ENCODE peak calls at places on chromosomes 12 and 14, in ten cellular contexts. One of them, this sample, is unnamed.
A peak's percentile ranks its signal among the peaks of the same experiment; 100 is the strongest.

GRCh38 chr12:6915023-6915788 is 826 bp downstream of the ENO2 start:
- DNase-seq in suprapubic skin: no peak
- DNase-seq in NCI-H1092 treated with DMSO at 0.1 percent for 48 hours: peak; percentile 45
- DNase-seq in NT2/D1: no peak
- DNase-seq in activated T-helper 9 cell treated with anti-CD3 and anti-CD28 coated beads, Interleukin-2, amount 50 U/mL, for 16 hours: no peak
- DNase-seq in left lung: peak; percentile 33
- DNase-seq in AML-193: no peak
- DNase-seq in pancreas: no peak
- DNase-seq in WERI-Rb-1: peak; percentile 96
- DNase-seq in cardiac septum: no peak
- DNase-seq in this sample: no peak

GRCh38 chr12:50579757-50580267 is 75.0 kb downstream of the DIP2B start:
- DNase-seq in left lung: no peak
- DNase-seq in AML-193: no peak
- DNase-seq in WERI-Rb-1: no peak
- DNase-seq in NT2/D1: no peak
- DNase-seq in suprapubic skin: no peak
- DNase-seq in cardiac septum: no peak
- DNase-seq in pancreas: peak; percentile 10
- DNase-seq in activated T-helper 9 cell treated with anti-CD3 and anti-CD28 coated beads, Interleukin-2, amount 50 U/mL, for 16 hours: no peak
- DNase-seq in NCI-H1092 treated with DMSO at 0.1 percent for 48 hours: no peak
- DNase-seq in this sample: no peak

GRCh38 chr14:73743431-73743931 is 29.3 kb upstream of the PNMA1 start:
- DNase-seq in AML-193: peak; percentile 93
- DNase-seq in cardiac septum: peak; percentile 83
- DNase-seq in activated T-helper 9 cell treated with anti-CD3 and anti-CD28 coated beads, Interleukin-2, amount 50 U/mL, for 16 hours: no peak
- DNase-seq in NT2/D1: no peak
- DNase-seq in pancreas: no peak
- DNase-seq in NCI-H1092 treated with DMSO at 0.1 percent for 48 hours: no peak
- DNase-seq in suprapubic skin: peak; percentile 79
- DNase-seq in WERI-Rb-1: no peak
- DNase-seq in left lung: peak; percentile 70
- DNase-seq in this sample: peak; percentile 65

GRCh38 chr12:52715416-52715815 is 12.1 kb upstream of the KRT77 start:
- DNase-seq in NCI-H1092 treated with DMSO at 0.1 percent for 48 hours: no peak
- DNase-seq in pancreas: no peak
- DNase-seq in WERI-Rb-1: peak; percentile 17
- DNase-seq in cardiac septum: no peak
- DNase-seq in suprapubic skin: no peak
- DNase-seq in AML-193: no peak
- DNase-seq in left lung: no peak
- DNase-seq in NT2/D1: no peak
- DNase-seq in activated T-helper 9 cell treated with anti-CD3 and anti-CD28 coated beads, Interleukin-2, amount 50 U/mL, for 16 hours: no peak
- DNase-seq in this sample: no peak

GRCh38 chr12:12613334-12613733 is 1.7 kb downstream of the CREBL2 start:
- DNase-seq in left lung: no peak
- DNase-seq in WERI-Rb-1: no peak
- DNase-seq in cardiac septum: no peak
- DNase-seq in suprapubic skin: no peak
- DNase-seq in NT2/D1: no peak
- DNase-seq in NCI-H1092 treated with DMSO at 0.1 percent for 48 hours: no peak
- DNase-seq in activated T-helper 9 cell treated with anti-CD3 and anti-CD28 coated beads, Interleukin-2, amount 50 U/mL, for 16 hours: no peak
- DNase-seq in AML-193: peak; percentile 19
- DNase-seq in pancreas: no peak
- DNase-seq in this sample: no peak

GRCh38 chr14:64294672-64295413 is 672 bp upstream of the ESR2 start:
- DNase-seq in NCI-H1092 treated with DMSO at 0.1 percent for 48 hours: peak; percentile 66
- DNase-seq in WERI-Rb-1: peak; percentile 88
- DNase-seq in activated T-helper 9 cell treated with anti-CD3 and anti-CD28 coated beads, Interleukin-2, amount 50 U/mL, for 16 hours: peak; percentile 74
- DNase-seq in NT2/D1: peak; percentile 48
- DNase-seq in left lung: peak; percentile 81
- DNase-seq in cardiac septum: peak; percentile 84
- DNase-seq in suprapubic skin: peak; percentile 70
- DNase-seq in AML-193: peak; percentile 8
- DNase-seq in pancreas: peak; percentile 76
- DNase-seq in this sample: peak; percentile 74

GRCh38 chr12:113236539-113237354 is 15.5 kb downstream of the TPCN1 start:
- DNase-seq in NCI-H1092 treated with DMSO at 0.1 percent for 48 hours: no peak
- DNase-seq in cardiac septum: peak; percentile 74
- DNase-seq in left lung: peak; percentile 31
- DNase-seq in suprapubic skin: no peak
- DNase-seq in pancreas: no peak
- DNase-seq in activated T-helper 9 cell treated with anti-CD3 and anti-CD28 coated beads, Interleukin-2, amount 50 U/mL, for 16 hours: no peak
- DNase-seq in WERI-Rb-1: no peak
- DNase-seq in NT2/D1: no peak
- DNase-seq in AML-193: no peak
- DNase-seq in this sample: no peak

GRCh38 chr12:77742631-77743030 is 88.1 kb upstream of the NAV3 start:
- DNase-seq in cardiac septum: no peak
- DNase-seq in AML-193: no peak
- DNase-seq in pancreas: no peak
- DNase-seq in NCI-H1092 treated with DMSO at 0.1 percent for 48 hours: peak; percentile 19
- DNase-seq in WERI-Rb-1: no peak
- DNase-seq in NT2/D1: no peak
- DNase-seq in left lung: no peak
- DNase-seq in activated T-helper 9 cell treated with anti-CD3 and anti-CD28 coated beads, Interleukin-2, amount 50 U/mL, for 16 hours: no peak
- DNase-seq in suprapubic skin: no peak
- DNase-seq in this sample: no peak

GRCh38 chr12:15546102-15546701 is 223.9 kb downstream of the PTPRO start:
- DNase-seq in WERI-Rb-1: no peak
- DNase-seq in pancreas: no peak
- DNase-seq in NCI-H1092 treated with DMSO at 0.1 percent for 48 hours: no peak
- DNase-seq in AML-193: peak; percentile 76
- DNase-seq in NT2/D1: no peak
- DNase-seq in cardiac septum: no peak
- DNase-seq in left lung: no peak
- DNase-seq in activated T-helper 9 cell treated with anti-CD3 and anti-CD28 coated beads, Interleukin-2, amount 50 U/mL, for 16 hours: no peak
- DNase-seq in suprapubic skin: no peak
- DNase-seq in this sample: no peak

GRCh38 chr12:4270016-4270669 is 3.4 kb upstream of the CCND2 start:
- DNase-seq in suprapubic skin: no peak
- DNase-seq in pancreas: no peak
- DNase-seq in activated T-helper 9 cell treated with anti-CD3 and anti-CD28 coated beads, Interleukin-2, amount 50 U/mL, for 16 hours: peak; percentile 34
- DNase-seq in left lung: no peak
- DNase-seq in NCI-H1092 treated with DMSO at 0.1 percent for 48 hours: no peak
- DNase-seq in cardiac septum: no peak
- DNase-seq in NT2/D1: no peak
- DNase-seq in WERI-Rb-1: no peak
- DNase-seq in AML-193: no peak
- DNase-seq in this sample: no peak

GRCh38 chr14:73744175-73744867 is 30.1 kb upstream of the PNMA1 start:
- DNase-seq in cardiac septum: no peak
- DNase-seq in AML-193: no peak
- DNase-seq in WERI-Rb-1: no peak
- DNase-seq in NCI-H1092 treated with DMSO at 0.1 percent for 48 hours: no peak
- DNase-seq in pancreas: no peak
- DNase-seq in activated T-helper 9 cell treated with anti-CD3 and anti-CD28 coated beads, Interleukin-2, amount 50 U/mL, for 16 hours: no peak
- DNase-seq in left lung: no peak
- DNase-seq in suprapubic skin: no peak
- DNase-seq in NT2/D1: no peak
- DNase-seq in this sample: no peak

GRCh38 chr12:49347307-49348237 is 884 bp downstream of the DNAJC22 start:
- DNase-seq in activated T-helper 9 cell treated with anti-CD3 and anti-CD28 coated beads, Interleukin-2, amount 50 U/mL, for 16 hours: peak; percentile 73
- DNase-seq in cardiac septum: peak; percentile 92
- DNase-seq in pancreas: peak; percentile 95
- DNase-seq in WERI-Rb-1: peak; percentile 84
- DNase-seq in NT2/D1: no peak
- DNase-seq in AML-193: peak; percentile 54
- DNase-seq in suprapubic skin: peak; percentile 80
- DNase-seq in NCI-H1092 treated with DMSO at 0.1 percent for 48 hours: peak; percentile 50
- DNase-seq in left lung: peak; percentile 78
- DNase-seq in this sample: peak; percentile 73

GRCh38 chr14:100554696-100555320 is 32.4 kb downstream of the BEGAIN start:
- DNase-seq in activated T-helper 9 cell treated with anti-CD3 and anti-CD28 coated beads, Interleukin-2, amount 50 U/mL, for 16 hours: no peak
- DNase-seq in left lung: no peak
- DNase-seq in NT2/D1: no peak
- DNase-seq in cardiac septum: no peak
- DNase-seq in NCI-H1092 treated with DMSO at 0.1 percent for 48 hours: no peak
- DNase-seq in WERI-Rb-1: no peak
- DNase-seq in pancreas: no peak
- DNase-seq in AML-193: no peak
- DNase-seq in suprapubic skin: no peak
- DNase-seq in this sample: no peak

GRCh38 chr14:105939810-105940508 is 413.6 kb downstream of the TMEM121 start:
- DNase-seq in NT2/D1: no peak
- DNase-seq in activated T-helper 9 cell treated with anti-CD3 and anti-CD28 coated beads, Interleukin-2, amount 50 U/mL, for 16 hours: no peak
- DNase-seq in suprapubic skin: peak; percentile 30
- DNase-seq in WERI-Rb-1: no peak
- DNase-seq in pancreas: no peak
- DNase-seq in AML-193: no peak
- DNase-seq in left lung: no peak
- DNase-seq in NCI-H1092 treated with DMSO at 0.1 percent for 48 hours: no peak
- DNase-seq in cardiac septum: no peak
- DNase-seq in this sample: no peak

GRCh38 chr12:59452746-59453145 is 143.1 kb upstream of the SLC16A7 start:
- DNase-seq in NT2/D1: no peak
- DNase-seq in cardiac septum: no peak
- DNase-seq in WERI-Rb-1: no peak
- DNase-seq in suprapubic skin: no peak
- DNase-seq in NCI-H1092 treated with DMSO at 0.1 percent for 48 hours: no peak
- DNase-seq in left lung: no peak
- DNase-seq in AML-193: no peak
- DNase-seq in pancreas: no peak
- DNase-seq in activated T-helper 9 cell treated with anti-CD3 and anti-CD28 coated beads, Interleukin-2, amount 50 U/mL, for 16 hours: no peak
- DNase-seq in this sample: no peak

GRCh38 chr12:28486521-28486920 is 296.3 kb downstream of the CCDC91 start:
- DNase-seq in cardiac septum: no peak
- DNase-seq in left lung: no peak
- DNase-seq in WERI-Rb-1: no peak
- DNase-seq in NT2/D1: no peak
- DNase-seq in AML-193: no peak
- DNase-seq in pancreas: no peak
- DNase-seq in suprapubic skin: no peak
- DNase-seq in activated T-helper 9 cell treated with anti-CD3 and anti-CD28 coated beads, Interleukin-2, amount 50 U/mL, for 16 hours: no peak
- DNase-seq in NCI-H1092 treated with DMSO at 0.1 percent for 48 hours: no peak
- DNase-seq in this sample: no peak

GRCh38 chr12:42447371-42447786 is 121.4 kb downstream of the PPHLN1 start:
- DNase-seq in cardiac septum: no peak
- DNase-seq in activated T-helper 9 cell treated with anti-CD3 and anti-CD28 coated beads, Interleukin-2, amount 50 U/mL, for 16 hours: no peak
- DNase-seq in left lung: no peak
- DNase-seq in WERI-Rb-1: no peak
- DNase-seq in suprapubic skin: no peak
- DNase-seq in AML-193: no peak
- DNase-seq in NT2/D1: no peak
- DNase-seq in pancreas: no peak
- DNase-seq in NCI-H1092 treated with DMSO at 0.1 percent for 48 hours: no peak
- DNase-seq in this sample: no peak

GRCh38 chr12:48814313-48815280 is 3.7 kb upstream of the CACNB3 start:
- DNase-seq in NT2/D1: peak; percentile 49
- DNase-seq in AML-193: peak; percentile 53
- DNase-seq in suprapubic skin: peak; percentile 92
- DNase-seq in pancreas: peak; percentile 76
- DNase-seq in WERI-Rb-1: peak; percentile 79
- DNase-seq in left lung: peak; percentile 87
- DNase-seq in activated T-helper 9 cell treated with anti-CD3 and anti-CD28 coated beads, Interleukin-2, amount 50 U/mL, for 16 hours: peak; percentile 70
- DNase-seq in NCI-H1092 treated with DMSO at 0.1 percent for 48 hours: peak; percentile 54
- DNase-seq in cardiac septum: peak; percentile 91
- DNase-seq in this sample: peak; percentile 91

GRCh38 chr14:61754627-61755381 is 7.4 kb upstream of the SNAPC1 start:
- DNase-seq in suprapubic skin: no peak
- DNase-seq in WERI-Rb-1: no peak
- DNase-seq in NT2/D1: no peak
- DNase-seq in NCI-H1092 treated with DMSO at 0.1 percent for 48 hours: no peak
- DNase-seq in AML-193: no peak
- DNase-seq in cardiac septum: no peak
- DNase-seq in activated T-helper 9 cell treated with anti-CD3 and anti-CD28 coated beads, Interleukin-2, amount 50 U/mL, for 16 hours: no peak
- DNase-seq in pancreas: no peak
- DNase-seq in left lung: no peak
- DNase-seq in this sample: no peak

GRCh38 chr12:12505544-12506501 is 56.8 kb downstream of the DUSP16 start:
- DNase-seq in suprapubic skin: no peak
- DNase-seq in AML-193: no peak
- DNase-seq in cardiac septum: no peak
- DNase-seq in activated T-helper 9 cell treated with anti-CD3 and anti-CD28 coated beads, Interleukin-2, amount 50 U/mL, for 16 hours: no peak
- DNase-seq in NT2/D1: no peak
- DNase-seq in NCI-H1092 treated with DMSO at 0.1 percent for 48 hours: no peak
- DNase-seq in WERI-Rb-1: no peak
- DNase-seq in pancreas: no peak
- DNase-seq in left lung: no peak
- DNase-seq in this sample: no peak

GRCh38 chr12:109393437-109394345 is 46.0 kb downstream of the MYO1H start:
- DNase-seq in NT2/D1: peak; percentile 68
- DNase-seq in suprapubic skin: no peak
- DNase-seq in left lung: no peak
- DNase-seq in WERI-Rb-1: peak; percentile 62
- DNase-seq in cardiac septum: no peak
- DNase-seq in AML-193: peak; percentile 57
- DNase-seq in activated T-helper 9 cell treated with anti-CD3 and anti-CD28 coated beads, Interleukin-2, amount 50 U/mL, for 16 hours: no peak
- DNase-seq in pancreas: peak; percentile 10
- DNase-seq in NCI-H1092 treated with DMSO at 0.1 percent for 48 hours: peak; percentile 41
- DNase-seq in this sample: peak; percentile 15

GRCh38 chr12:50003595-50003994 is 21.7 kb downstream of the RACGAP1 start:
- DNase-seq in NT2/D1: no peak
- DNase-seq in activated T-helper 9 cell treated with anti-CD3 and anti-CD28 coated beads, Interleukin-2, amount 50 U/mL, for 16 hours: no peak
- DNase-seq in suprapubic skin: no peak
- DNase-seq in NCI-H1092 treated with DMSO at 0.1 percent for 48 hours: no peak
- DNase-seq in AML-193: no peak
- DNase-seq in left lung: no peak
- DNase-seq in pancreas: no peak
- DNase-seq in WERI-Rb-1: no peak
- DNase-seq in cardiac septum: no peak
- DNase-seq in this sample: no peak

GRCh38 chr14:61476737-61477410 is 155.5 kb downstream of the PRKCH start:
- DNase-seq in activated T-helper 9 cell treated with anti-CD3 and anti-CD28 coated beads, Interleukin-2, amount 50 U/mL, for 16 hours: no peak
- DNase-seq in NT2/D1: no peak
- DNase-seq in pancreas: no peak
- DNase-seq in suprapubic skin: no peak
- DNase-seq in AML-193: peak; percentile 98
- DNase-seq in cardiac septum: no peak
- DNase-seq in WERI-Rb-1: no peak
- DNase-seq in left lung: no peak
- DNase-seq in NCI-H1092 treated with DMSO at 0.1 percent for 48 hours: no peak
- DNase-seq in this sample: no peak

GRCh38 chr14:84894254-84894653 is 635.7 kb upstream of the FLRT2 start:
- DNase-seq in cardiac septum: no peak
- DNase-seq in NCI-H1092 treated with DMSO at 0.1 percent for 48 hours: peak; percentile 63
- DNase-seq in left lung: no peak
- DNase-seq in suprapubic skin: no peak
- DNase-seq in activated T-helper 9 cell treated with anti-CD3 and anti-CD28 coated beads, Interleukin-2, amount 50 U/mL, for 16 hours: no peak
- DNase-seq in pancreas: no peak
- DNase-seq in AML-193: no peak
- DNase-seq in NT2/D1: no peak
- DNase-seq in WERI-Rb-1: no peak
- DNase-seq in this sample: no peak

GRCh38 chr12:104570174-104570907 is 113.6 kb downstream of the CHST11 start:
- DNase-seq in pancreas: no peak
- DNase-seq in suprapubic skin: no peak
- DNase-seq in NT2/D1: no peak
- DNase-seq in AML-193: no peak
- DNase-seq in WERI-Rb-1: no peak
- DNase-seq in NCI-H1092 treated with DMSO at 0.1 percent for 48 hours: no peak
- DNase-seq in activated T-helper 9 cell treated with anti-CD3 and anti-CD28 coated beads, Interleukin-2, amount 50 U/mL, for 16 hours: no peak
- DNase-seq in left lung: no peak
- DNase-seq in cardiac septum: no peak
- DNase-seq in this sample: no peak

GRCh38 chr14:33165144-33165925 is 226.7 kb downstream of the NPAS3 start:
- DNase-seq in left lung: no peak
- DNase-seq in NT2/D1: peak; percentile 6
- DNase-seq in WERI-Rb-1: no peak
- DNase-seq in activated T-helper 9 cell treated with anti-CD3 and anti-CD28 coated beads, Interleukin-2, amount 50 U/mL, for 16 hours: no peak
- DNase-seq in AML-193: no peak
- DNase-seq in suprapubic skin: no peak
- DNase-seq in pancreas: no peak
- DNase-seq in cardiac septum: no peak
- DNase-seq in NCI-H1092 treated with DMSO at 0.1 percent for 48 hours: no peak
- DNase-seq in this sample: no peak

GRCh38 chr12:51341259-51342007 is 5.0 kb downstream of the CELA1 start:
- DNase-seq in activated T-helper 9 cell treated with anti-CD3 and anti-CD28 coated beads, Interleukin-2, amount 50 U/mL, for 16 hours: peak; percentile 36
- DNase-seq in NCI-H1092 treated with DMSO at 0.1 percent for 48 hours: peak; percentile 34
- DNase-seq in left lung: peak; percentile 65
- DNase-seq in pancreas: peak; percentile 53
- DNase-seq in WERI-Rb-1: peak; percentile 64
- DNase-seq in suprapubic skin: peak; percentile 72
- DNase-seq in AML-193: peak; percentile 72
- DNase-seq in NT2/D1: peak; percentile 63
- DNase-seq in cardiac septum: no peak
- DNase-seq in this sample: peak; percentile 73

GRCh38 chr14:54652188-54652889 is 85.4 kb downstream of the SAMD4A start:
- DNase-seq in suprapubic skin: peak; percentile 90
- DNase-seq in AML-193: no peak
- DNase-seq in WERI-Rb-1: no peak
- DNase-seq in left lung: peak; percentile 87
- DNase-seq in activated T-helper 9 cell treated with anti-CD3 and anti-CD28 coated beads, Interleukin-2, amount 50 U/mL, for 16 hours: no peak
- DNase-seq in pancreas: peak; percentile 57
- DNase-seq in cardiac septum: peak; percentile 89
- DNase-seq in NCI-H1092 treated with DMSO at 0.1 percent for 48 hours: no peak
- DNase-seq in NT2/D1: peak; percentile 81
- DNase-seq in this sample: peak; percentile 84